ENCODE peak calls at places on chromosome 12, in four cellular contexts. S is kidney, X is bronchial epithelial cell, I is ELR. O is an unnamed sample.

GRCh38 chr12:8226355-8226754 is 1.1 kb downstream of the FAM90A1 start:
- DNase-seq in S (no peak), X (no peak), I (no peak), O (no peak)

GRCh38 chr12:93348568-93349435 is 28.9 kb upstream of the NUDT4 start:
- DNase-seq in S (no peak), X (no peak), I (peak; percentile 37), O (no peak)

GRCh38 chr12:18283776-18284175 is 22.5 kb downstream of the PIK3C2G start:
- DNase-seq in S (no peak), X (no peak), I (no peak), O (no peak)

GRCh38 chr12:62194616-62195015 is 65.6 kb upstream of the USP15 start:
- DNase-seq in S (no peak), X (peak; percentile 90), I (peak; percentile 15), O (peak; percentile 72)

GRCh38 chr12:40032433-40033259 is 73.2 kb downstream of the SLC2A13 start:
- DNase-seq in S (no peak), X (no peak), I (no peak), O (no peak)

GRCh38 chr12:89862511-89863331 is 154.1 kb upstream of the ATP2B1 start:
- DNase-seq in S (no peak), X (no peak), I (peak; percentile 30), O (no peak)

GRCh38 chr12:57609781-57610552 is 1.3 kb upstream of the ARHGEF25 start:
- DNase-seq in S (peak; percentile 84), X (no peak), I (no peak), O (no peak)

GRCh38 chr12:26264215-26264838 is 69.0 kb downstream of the SSPN start:
- DNase-seq in S (no peak), X (peak; percentile 95), I (no peak), O (peak; percentile 31)

GRCh38 chr12:100199023-100199346 is 1.6 kb upstream of the ACTR6 start:
- DNase-seq in S (no peak), X (no peak), I (no peak), O (no peak)

GRCh38 chr12:99498756-99499155 is 148.8 kb upstream of the GARIN6 start:
- DNase-seq in S (no peak), X (peak; percentile 80), I (peak; percentile 93), O (peak; percentile 76)

GRCh38 chr12:118376089-118377004 is at the start of gene SUDS3:
- DNase-seq in S (peak; percentile 96), X (peak; percentile 62), I (peak; percentile 85), O (peak; percentile 80)

GRCh38 chr12:685388-685787 is 22.1 kb upstream of the NINJ2 start:
- DNase-seq in S (no peak), X (peak; percentile 86), I (no peak), O (no peak)

GRCh38 chr12:109716512-109717389 is 3.1 kb downstream of the FAM222A start:
- DNase-seq in S (peak; percentile 57), X (no peak), I (no peak), O (peak; percentile 29)

GRCh38 chr12:98399532-98399931 is 115.9 kb upstream of the TMPO start:
- DNase-seq in S (peak; percentile 61), X (peak; percentile 67), I (peak; percentile 73), O (peak; percentile 68)

GRCh38 chr12:62785941-62786559 is 148.9 kb downstream of the PPM1H start:
- DNase-seq in S (peak; percentile 83), X (peak; percentile 99), I (peak; percentile 99), O (peak; percentile 94)

GRCh38 chr12:44748950-44749468 is 127.1 kb downstream of the NELL2 start:
- DNase-seq in S (no peak), X (no peak), I (no peak), O (no peak)

GRCh38 chr12:101047652-101048051 is 162.4 kb downstream of the SLC5A8 start:
- DNase-seq in S (no peak), X (no peak), I (no peak), O (no peak)